ENCODE peak calls at places on chromosomes 5 and 9, in seven cellular contexts. One of them, this sample, is unnamed.

GRCh38 chr9:112819635-112820496 is 69.3 kb downstream of the SNX30 start:
- DNase-seq in left lung: peak; percentile 47
- DNase-seq in adrenal gland: peak; percentile 64
- DNase-seq in GM12865: peak; percentile 61
- DNase-seq in dorsolateral prefrontal cortex: no peak
- DNase-seq in cardiac fibroblast: peak; percentile 83
- DNase-seq in sigmoid colon: no peak
- DNase-seq in this sample: peak; percentile 67

GRCh38 chr5:146947181-146947941 is 68.8 kb upstream of the PPP2R2B start:
- DNase-seq in GM12865: peak; percentile 13
- DNase-seq in left lung: no peak
- DNase-seq in cardiac fibroblast: peak; percentile 3
- DNase-seq in sigmoid colon: no peak
- DNase-seq in adrenal gland: peak; percentile 11
- DNase-seq in dorsolateral prefrontal cortex: no peak
- DNase-seq in this sample: peak; percentile 44

GRCh38 chr5:129118405-129118804 is 23.9 kb downstream of the ISOC1 start:
- DNase-seq in dorsolateral prefrontal cortex: no peak
- DNase-seq in cardiac fibroblast: peak; percentile 8
- DNase-seq in sigmoid colon: no peak
- DNase-seq in left lung: no peak
- DNase-seq in GM12865: no peak
- DNase-seq in adrenal gland: no peak
- DNase-seq in this sample: no peak

GRCh38 chr5:66239034-66239433 is 94.9 kb downstream of the SREK1 start:
- DNase-seq in sigmoid colon: no peak
- DNase-seq in cardiac fibroblast: peak; percentile 27
- DNase-seq in GM12865: no peak
- DNase-seq in dorsolateral prefrontal cortex: no peak
- DNase-seq in adrenal gland: no peak
- DNase-seq in left lung: no peak
- DNase-seq in this sample: peak; percentile 35

GRCh38 chr5:96016216-96016615 is 54.6 kb upstream of the ELL2 start:
- DNase-seq in left lung: no peak
- DNase-seq in cardiac fibroblast: no peak
- DNase-seq in adrenal gland: no peak
- DNase-seq in GM12865: no peak
- DNase-seq in sigmoid colon: no peak
- DNase-seq in dorsolateral prefrontal cortex: no peak
- DNase-seq in this sample: no peak

GRCh38 chr5:38193015-38193581 is 65.3 kb upstream of the EGFLAM start:
- DNase-seq in adrenal gland: peak; percentile 60
- DNase-seq in sigmoid colon: peak; percentile 81
- DNase-seq in dorsolateral prefrontal cortex: peak; percentile 71
- DNase-seq in left lung: peak; percentile 54
- DNase-seq in cardiac fibroblast: peak; percentile 81
- DNase-seq in GM12865: peak; percentile 67
- DNase-seq in this sample: peak; percentile 69

GRCh38 chr5:32388429-32389111 is 56.0 kb downstream of the ZFR start:
- DNase-seq in GM12865: no peak
- DNase-seq in left lung: no peak
- DNase-seq in sigmoid colon: no peak
- DNase-seq in adrenal gland: peak; percentile 46
- DNase-seq in cardiac fibroblast: peak; percentile 88
- DNase-seq in dorsolateral prefrontal cortex: no peak
- DNase-seq in this sample: peak; percentile 64

GRCh38 chr9:35750256-35750531 is 1.1 kb downstream of the RGP1 start:
- DNase-seq in adrenal gland: no peak
- DNase-seq in left lung: no peak
- DNase-seq in cardiac fibroblast: no peak
- DNase-seq in GM12865: no peak
- DNase-seq in dorsolateral prefrontal cortex: no peak
- DNase-seq in sigmoid colon: no peak
- DNase-seq in this sample: no peak

GRCh38 chr5:56516936-56517521 is 283.9 kb upstream of the ANKRD55 start:
- DNase-seq in left lung: no peak
- DNase-seq in dorsolateral prefrontal cortex: no peak
- DNase-seq in adrenal gland: peak; percentile 73
- DNase-seq in cardiac fibroblast: peak; percentile 36
- DNase-seq in sigmoid colon: no peak
- DNase-seq in GM12865: peak; percentile 6
- DNase-seq in this sample: peak; percentile 63

GRCh38 chr9:6827370-6827949 is 69.7 kb downstream of the KDM4C start:
- DNase-seq in cardiac fibroblast: peak; percentile 66
- DNase-seq in left lung: no peak
- DNase-seq in GM12865: peak; percentile 50
- DNase-seq in dorsolateral prefrontal cortex: no peak
- DNase-seq in sigmoid colon: no peak
- DNase-seq in adrenal gland: no peak
- DNase-seq in this sample: peak; percentile 65

GRCh38 chr9:6834306-6834705 is 76.5 kb downstream of the KDM4C start:
- DNase-seq in left lung: no peak
- DNase-seq in dorsolateral prefrontal cortex: no peak
- DNase-seq in adrenal gland: no peak
- DNase-seq in GM12865: no peak
- DNase-seq in sigmoid colon: no peak
- DNase-seq in cardiac fibroblast: no peak
- DNase-seq in this sample: no peak

GRCh38 chr9:6833518-6834192 is 75.9 kb downstream of the KDM4C start:
- DNase-seq in dorsolateral prefrontal cortex: no peak
- DNase-seq in cardiac fibroblast: peak; percentile 90
- DNase-seq in adrenal gland: peak; percentile 51
- DNase-seq in GM12865: no peak
- DNase-seq in sigmoid colon: no peak
- DNase-seq in left lung: no peak
- DNase-seq in this sample: no peak

GRCh38 chr9:6829027-6829426 is 71.3 kb downstream of the KDM4C start:
- DNase-seq in GM12865: no peak
- DNase-seq in cardiac fibroblast: peak; percentile 29
- DNase-seq in left lung: no peak
- DNase-seq in dorsolateral prefrontal cortex: no peak
- DNase-seq in sigmoid colon: no peak
- DNase-seq in adrenal gland: no peak
- DNase-seq in this sample: no peak
- TF ChIP-seq CTCF in GM12865: no peak
- TF ChIP-seq CTCF in cardiac fibroblast: peak; percentile 9
- TF ChIP-seq CTCF in left lung: no peak
- TF ChIP-seq CTCF in dorsolateral prefrontal cortex: no peak
- TF ChIP-seq CTCF in sigmoid colon: no peak
- TF ChIP-seq CTCF in adrenal gland: no peak
- TF ChIP-seq CTCF in this sample: no peak

GRCh38 chr9:21205204-21205603 is 1.7 kb downstream of the IFNA10 start:
- DNase-seq in cardiac fibroblast: no peak
- DNase-seq in sigmoid colon: no peak
- DNase-seq in left lung: no peak
- DNase-seq in adrenal gland: no peak
- DNase-seq in GM12865: no peak
- DNase-seq in dorsolateral prefrontal cortex: no peak
- DNase-seq in this sample: no peak
- TF ChIP-seq CTCF in cardiac fibroblast: no peak
- TF ChIP-seq CTCF in sigmoid colon: no peak
- TF ChIP-seq CTCF in left lung: no peak
- TF ChIP-seq CTCF in adrenal gland: no peak
- TF ChIP-seq CTCF in GM12865: no peak
- TF ChIP-seq CTCF in dorsolateral prefrontal cortex: no peak
- TF ChIP-seq CTCF in this sample: no peak

GRCh38 chr5:92163906-92164305 is 780.8 kb upstream of the ARRDC3 start:
- DNase-seq in adrenal gland: no peak
- DNase-seq in left lung: no peak
- DNase-seq in cardiac fibroblast: no peak
- DNase-seq in GM12865: no peak
- DNase-seq in sigmoid colon: no peak
- DNase-seq in dorsolateral prefrontal cortex: no peak
- DNase-seq in this sample: no peak
- TF ChIP-seq CTCF in adrenal gland: no peak
- TF ChIP-seq CTCF in left lung: no peak
- TF ChIP-seq CTCF in cardiac fibroblast: no peak
- TF ChIP-seq CTCF in GM12865: no peak
- TF ChIP-seq CTCF in sigmoid colon: no peak
- TF ChIP-seq CTCF in dorsolateral prefrontal cortex: no peak
- TF ChIP-seq CTCF in this sample: no peak

DNA sequence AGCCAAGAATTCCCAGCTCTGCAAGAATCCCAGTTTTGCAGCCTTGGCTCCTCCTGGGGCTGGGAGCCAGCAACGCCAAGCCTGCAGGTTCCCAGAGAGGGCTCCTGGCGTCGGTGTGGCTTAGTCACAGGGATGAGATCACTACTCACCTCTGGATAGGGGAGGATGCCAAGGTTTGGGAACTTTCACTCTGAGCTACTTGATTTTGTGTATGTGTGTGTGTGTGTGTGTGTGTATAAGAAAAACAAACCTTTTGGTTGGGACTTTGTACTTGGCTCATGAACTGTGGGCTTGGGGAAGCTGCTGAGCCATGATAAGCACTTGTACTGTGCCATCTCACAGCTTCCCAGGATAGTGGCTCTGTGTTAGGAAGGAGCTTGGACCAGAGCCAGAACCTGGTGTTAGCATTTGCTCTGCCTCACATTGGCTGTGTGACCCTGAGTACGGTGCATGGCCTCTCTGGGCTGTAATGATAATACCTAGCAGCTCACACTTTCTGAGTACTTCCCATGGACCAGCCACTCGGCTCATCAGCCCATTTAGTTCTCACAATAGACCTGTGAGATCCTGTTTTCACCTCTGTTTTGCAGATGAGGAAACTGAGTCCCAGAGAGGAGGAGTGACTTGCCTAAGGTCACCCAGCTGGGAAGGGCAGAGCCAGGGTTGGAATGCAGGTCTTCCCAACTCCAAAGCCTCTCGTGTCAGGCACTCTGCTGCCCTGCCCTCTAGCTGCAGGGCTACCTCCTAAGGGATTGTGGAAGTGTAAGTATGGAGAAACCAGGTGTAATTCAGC is 41.4 kb upstream of the DAB2IP start:
- DNase-seq in left lung: peak; percentile 55
- DNase-seq in dorsolateral prefrontal cortex: no peak
- DNase-seq in cardiac fibroblast: peak; percentile 54
- DNase-seq in GM12865: no peak
- DNase-seq in adrenal gland: peak; percentile 85
- DNase-seq in sigmoid colon: peak; percentile 88
- DNase-seq in this sample: peak; percentile 97
- TF ChIP-seq CTCF in left lung: no peak
- TF ChIP-seq CTCF in dorsolateral prefrontal cortex: no peak
- TF ChIP-seq CTCF in cardiac fibroblast: no peak
- TF ChIP-seq CTCF in GM12865: no peak
- TF ChIP-seq CTCF in adrenal gland: no peak
- TF ChIP-seq CTCF in sigmoid colon: no peak
- TF ChIP-seq CTCF in this sample: no peak

DNA sequence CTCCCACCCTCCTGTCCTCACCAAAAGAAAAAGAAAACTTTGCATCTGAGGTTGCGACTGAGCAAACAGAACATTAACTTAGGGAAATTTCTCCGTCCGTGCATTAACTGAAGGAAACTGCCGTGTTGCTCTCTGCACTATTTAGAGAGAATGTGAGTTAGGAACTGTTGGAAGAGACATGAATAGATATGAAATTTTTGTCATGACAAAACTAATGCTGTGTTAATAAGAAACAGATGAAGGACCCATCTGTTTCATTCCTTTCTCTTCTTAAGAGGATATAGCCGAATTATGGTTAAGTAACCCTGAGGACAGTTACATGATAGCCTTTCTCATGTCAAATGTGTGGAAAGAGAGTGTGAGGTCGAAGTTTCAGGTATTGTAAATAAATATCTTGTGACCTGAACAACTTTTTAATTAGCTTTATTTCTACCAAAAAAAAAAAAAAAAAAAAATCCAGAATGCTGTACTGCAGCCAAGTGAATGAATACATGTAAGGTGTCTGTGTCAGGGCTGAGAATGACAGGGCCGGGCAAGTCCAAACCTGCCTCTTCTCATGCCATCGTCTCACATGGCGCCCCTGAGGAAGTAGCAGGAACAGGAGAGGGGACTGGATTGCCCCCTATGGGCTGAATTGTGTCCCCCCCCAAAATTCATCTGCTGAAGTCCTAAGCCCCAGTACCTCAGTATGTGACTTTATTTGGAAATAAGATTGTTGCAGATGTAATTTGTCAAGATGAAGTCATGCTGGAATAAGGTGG is 35.6 kb upstream of the ANKRD33B start:
- DNase-seq in sigmoid colon: no peak
- DNase-seq in left lung: no peak
- DNase-seq in adrenal gland: no peak
- DNase-seq in GM12865: peak; percentile 45
- DNase-seq in dorsolateral prefrontal cortex: no peak
- DNase-seq in cardiac fibroblast: no peak
- DNase-seq in this sample: peak; percentile 77
- TF ChIP-seq CTCF in sigmoid colon: no peak
- TF ChIP-seq CTCF in left lung: no peak
- TF ChIP-seq CTCF in adrenal gland: no peak
- TF ChIP-seq CTCF in GM12865: no peak
- TF ChIP-seq CTCF in dorsolateral prefrontal cortex: no peak
- TF ChIP-seq CTCF in cardiac fibroblast: no peak
- TF ChIP-seq CTCF in this sample: peak; percentile 13

DNA sequence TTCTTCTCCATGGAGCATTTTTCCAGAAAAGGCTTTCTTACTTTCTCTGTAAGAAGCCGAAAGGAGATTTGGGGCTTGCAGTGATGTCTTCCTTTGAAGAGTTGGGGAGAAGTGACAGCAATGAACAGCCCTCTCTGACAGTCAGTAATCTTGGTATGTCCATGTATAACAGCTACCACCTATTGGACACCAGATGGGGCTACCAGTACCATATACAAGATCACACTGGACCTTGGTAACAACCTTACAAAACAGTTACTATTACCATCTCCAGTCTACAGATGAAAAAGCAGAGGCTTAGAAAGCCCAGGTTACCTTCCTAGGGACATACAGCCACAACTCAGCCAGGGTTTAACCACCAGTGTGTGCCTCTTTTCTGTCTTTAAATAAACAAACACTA is 272.7 kb upstream of the TRPC7 start:
- DNase-seq in GM12865: no peak
- DNase-seq in sigmoid colon: no peak
- DNase-seq in dorsolateral prefrontal cortex: no peak
- DNase-seq in left lung: no peak
- DNase-seq in adrenal gland: no peak
- DNase-seq in cardiac fibroblast: peak; percentile 5
- DNase-seq in this sample: peak; percentile 13
- TF ChIP-seq CTCF in GM12865: no peak
- TF ChIP-seq CTCF in sigmoid colon: no peak
- TF ChIP-seq CTCF in dorsolateral prefrontal cortex: no peak
- TF ChIP-seq CTCF in left lung: no peak
- TF ChIP-seq CTCF in adrenal gland: no peak
- TF ChIP-seq CTCF in cardiac fibroblast: no peak
- TF ChIP-seq CTCF in this sample: peak; percentile 5

This sample was measured in MCF 10A.